ENCODE peak calls at places on chromosomes 2 and 18, in six cellular contexts. F, S, H, P, Z and I are unnamed samples.

GRCh38 chr18:44033144-44033543 is 647.5 kb upstream of the SETBP1 start:
- DNase-seq in F (no peak), S (no peak), P (no peak), Z (no peak), H (no peak), I (no peak)

GRCh38 chr18:49753643-49754042 is 59.7 kb downstream of the ACAA2 start:
- DNase-seq in Z (no peak), F (no peak), P (no peak), H (no peak), S (no peak), I (no peak)

GRCh38 chr2:226772389-226773179 is 27.0 kb downstream of the IRS1 start:
- DNase-seq in F (no peak), H (peak; percentile 66), Z (no peak), S (no peak), P (no peak), I (no peak)

GRCh38 chr2:9796056-9796792 is 47.0 kb upstream of the TAF1B start:
- DNase-seq in F (no peak), P (no peak), H (no peak), Z (no peak), S (no peak), I (no peak)

GRCh38 chr2:179031731-179032408 is 18.1 kb downstream of the CCDC141 start:
- DNase-seq in Z (peak; percentile 64), P (no peak), F (no peak), H (peak; percentile 78), S (no peak), I (no peak)

GRCh38 chr18:76447268-76447890 is 47.7 kb downstream of the ZNF516 start:
- DNase-seq in H (no peak), P (no peak), S (no peak), Z (no peak), F (no peak), I (no peak)

GRCh38 chr2:173358617-173359016 is 3.9 kb downstream of the CDCA7 start:
- DNase-seq in P (no peak), Z (no peak), H (no peak), F (no peak), S (no peak), I (no peak)

GRCh38 chr18:74326238-74326637 is 10.6 kb downstream of the C18orf63 start:
- DNase-seq in H (no peak), S (no peak), F (no peak), P (no peak), Z (no peak), I (no peak)

GRCh38 chr2:96146151-96146880 is 1.1 kb upstream of the DUSP2 start:
- DNase-seq in P (peak; percentile 80), F (peak; percentile 77), H (peak; percentile 93), S (peak; percentile 83), Z (peak; percentile 99), I (peak; percentile 88)

GRCh38 chr2:215728504-215729065 is 284.8 kb downstream of the MREG start:
- DNase-seq in S (no peak), F (no peak), Z (no peak), H (peak; percentile 51), P (no peak), I (no peak)

GRCh38 chr2:10033251-10034006 is 9.9 kb upstream of the KLF11 start:
- DNase-seq in S (no peak), Z (no peak), F (no peak), P (no peak), H (no peak), I (no peak)

GRCh38 chr2:20584637-20585321 is 66.1 kb downstream of the HS1BP3 start:
- DNase-seq in F (no peak), Z (no peak), S (no peak), P (no peak), H (no peak), I (no peak)

GRCh38 chr2:239459581-239459980 is 58.8 kb upstream of the HDAC4 start:
- DNase-seq in F (no peak), H (no peak), S (no peak), P (no peak), Z (no peak), I (no peak)

GRCh38 chr2:177711472-177712276 is 319.1 kb downstream of the AGPS start:
- DNase-seq in S (no peak), H (no peak), Z (no peak), F (no peak), P (no peak), I (no peak)

GRCh38 chr2:134143568-134143967 is 110.3 kb upstream of the MGAT5 start:
- DNase-seq in H (no peak), P (no peak), F (no peak), S (no peak), Z (no peak), I (no peak)

GRCh38 chr2:185522472-185522871 is 216.1 kb upstream of the FSIP2 start:
- DNase-seq in H (no peak), P (no peak), F (no peak), Z (no peak), S (no peak), I (no peak)

GRCh38 chr2:242054881-242055801 is 185.6 kb downstream of the RTP5 start:
- DNase-seq in Z (no peak), F (no peak), P (no peak), S (no peak), H (no peak), I (no peak)

GRCh38 chr2:138249207-138249606 is 252.4 kb upstream of the SPOPL start:
- DNase-seq in S (no peak), P (no peak), H (no peak), Z (no peak), F (no peak), I (no peak)

GRCh38 chr2:125596612-125597011 is 1059.3 kb upstream of the GYPC start:
- DNase-seq in S (no peak), H (no peak), Z (no peak), F (no peak), P (no peak), I (no peak)

GRCh38 chr2:174787485-174788205 is 23.4 kb upstream of the CHRNA1 start:
- DNase-seq in S (no peak), P (no peak), Z (no peak), H (no peak), F (no peak), I (no peak)

GRCh38 chr2:106521016-106521415 is 33.9 kb downstream of the CD8B2 start:
- DNase-seq in Z (no peak), H (no peak), P (no peak), S (no peak), F (no peak), I (no peak)

GRCh38 chr2:191618789-191619185 is 59.1 kb upstream of the NABP1 start:
- DNase-seq in H (no peak), P (no peak), S (no peak), F (no peak), Z (no peak), I (no peak)

GRCh38 chr2:195428673-195429072 is 228.4 kb upstream of the SLC39A10 start:
- DNase-seq in F (no peak), H (no peak), P (no peak), Z (no peak), S (no peak), I (no peak)

GRCh38 chr18:73880387-73880786 is 267.2 kb downstream of the FBXO15 start:
- DNase-seq in Z (no peak), S (no peak), P (no peak), F (no peak), H (no peak), I (no peak)

GRCh38 chr2:219016721-219017120 is 23.5 kb upstream of the CRYBA2 start:
- DNase-seq in S (no peak), Z (no peak), H (no peak), F (no peak), P (no peak), I (no peak)

GRCh38 chr2:182101263-182101662 is 115.6 kb downstream of the PPP1R1C start:
- DNase-seq in F (no peak), H (no peak), Z (no peak), P (no peak), S (no peak), I (no peak)

GRCh38 chr18:77254711-77255110 is 5.1 kb downstream of the GALR1 start:
- DNase-seq in Z (no peak), H (no peak), P (no peak), F (no peak), S (no peak), I (no peak)

GRCh38 chr2:50613161-50613560 is 418.8 kb downstream of the NRXN1 start:
- DNase-seq in S (no peak), P (no peak), H (no peak), F (no peak), Z (no peak), I (no peak)

GRCh38 chr2:128424406-128424805 is 105.7 kb upstream of the HS6ST1 start:
- DNase-seq in H (no peak), S (no peak), Z (no peak), P (no peak), F (no peak), I (no peak)

GRCh38 chr2:20148411-20148810 is 76.5 kb downstream of the SDC1 start:
- DNase-seq in P (no peak), F (no peak), Z (no peak), H (no peak), S (no peak), I (no peak)

GRCh38 chr2:191321861-191322662 is 76.9 kb downstream of the MYO1B start:
- DNase-seq in H (no peak), P (no peak), F (no peak), S (no peak), Z (peak; percentile 27), I (no peak)

GRCh38 chr18:44798433-44799048 is 117.9 kb downstream of the SETBP1 start:
- DNase-seq in Z (no peak), S (no peak), P (no peak), F (no peak), H (no peak), I (no peak)

GRCh38 chr2:173881466-173881865 is 83.7 kb downstream of the SP3 start:
- DNase-seq in Z (no peak), F (no peak), P (no peak), S (no peak), H (no peak), I (no peak)

GRCh38 chr2:113015655-113016054 is 10.4 kb downstream of the IL36A start:
- DNase-seq in H (no peak), Z (no peak), P (no peak), F (no peak), S (no peak), I (no peak)

GRCh38 chr2:55618649-55619055 is 1.2 kb upstream of the PPP4R3B start:
- DNase-seq in Z (peak; percentile 59), P (peak; percentile 37), H (peak; percentile 54), F (peak; percentile 19), S (peak; percentile 23), I (peak; percentile 34)